ENCODE peak calls at places on chromosomes 7 and 10, in five cellular contexts. U is GM12878, Z is upper lobe of left lung, H is K562, W is HepG2. Y is an unnamed sample.

GRCh38 chr7:42460948-42461347 is 223.9 kb upstream of the GLI3 start:
- ATAC-seq in U (no peak), Z (no peak), H (no peak), W (no peak), Y (no peak)

GRCh38 chr7:87609946-87610345 is 9.3 kb upstream of the ABCB1 start:
- ATAC-seq in U (no peak), Z (no peak), H (no peak), W (no peak), Y (no peak)

GRCh38 chr10:47286591-47287325 is 13.2 kb upstream of the GDF10 start:
- ATAC-seq in U (no peak), Z (no peak), H (no peak), W (no peak), Y (no peak)

GRCh38 chr7:57404343-57404966 is 45.5 kb upstream of the ZNF716 start:
- ATAC-seq in U (no peak), Z (no peak), H (peak; percentile 84), W (no peak), Y (no peak)

GRCh38 chr7:80779456-80779855 is 139.4 kb downstream of the SEMA3C start:
- ATAC-seq in U (no peak), Z (no peak), H (no peak), W (no peak), Y (no peak)

GRCh38 chr7:91609525-91609924 is 271.0 kb downstream of the MTERF1 start:
- ATAC-seq in U (no peak), Z (no peak), H (no peak), W (no peak), Y (no peak)

GRCh38 chr7:155751409-155751808 is 60.9 kb downstream of the SHH start:
- ATAC-seq in U (no peak), Z (no peak), H (no peak), W (no peak), Y (no peak)

GRCh38 chr7:7257899-7258692 is 75.8 kb downstream of the C1GALT1 start:
- ATAC-seq in U (peak; percentile 96), Z (peak; percentile 38), H (no peak), W (no peak), Y (no peak)

GRCh38 chr7:43198599-43199090 is 86.2 kb downstream of the HECW1 start:
- ATAC-seq in U (no peak), Z (peak; percentile 62), H (no peak), W (no peak), Y (no peak)

GRCh38 chr10:129626309-129626708 is 159.3 kb downstream of the MGMT start:
- ATAC-seq in U (no peak), Z (no peak), H (no peak), W (no peak), Y (no peak)

GRCh38 chr10:120824864-120825263 is 26.3 kb upstream of the WDR11 start:
- ATAC-seq in U (peak; percentile 76), Z (no peak), H (peak; percentile 77), W (peak; percentile 78), Y (no peak)

GRCh38 chr7:79741684-79742083 is 288.2 kb upstream of the MAGI2 start:
- ATAC-seq in U (no peak), Z (no peak), H (no peak), W (peak; percentile 58), Y (no peak)

GRCh38 chr7:73887762-73888161 is 26.8 kb downstream of the TMEM270 start:
- ATAC-seq in U (no peak), Z (no peak), H (no peak), W (peak; percentile 45), Y (no peak)

GRCh38 chr7:55065079-55065478 is 46.3 kb downstream of the EGFR start:
- ATAC-seq in U (peak; percentile 88), Z (peak; percentile 61), H (no peak), W (no peak), Y (peak; percentile 87)

GRCh38 chr7:43636093-43636492 is 53.2 kb downstream of the STK17A start:
- ATAC-seq in U (no peak), Z (peak; percentile 94), H (no peak), W (no peak), Y (peak; percentile 52)

GRCh38 chr10:61051356-61051755 is 107.4 kb upstream of the RHOBTB1 start:
- ATAC-seq in U (no peak), Z (no peak), H (no peak), W (no peak), Y (no peak)

GRCh38 chr7:104982308-104982755 is 31.7 kb upstream of the KMT2E start:
- ATAC-seq in U (no peak), Z (no peak), H (no peak), W (no peak), Y (no peak)

GRCh38 chr7:128934361-128935352 is 3.1 kb upstream of the IRF5 start:
- ATAC-seq in U (peak; percentile 60), Z (no peak), H (no peak), W (no peak), Y (peak; percentile 24)

GRCh38 chr7:31071316-31071715 is 19.2 kb downstream of the ADCYAP1R1 start:
- ATAC-seq in U (no peak), Z (no peak), H (no peak), W (no peak), Y (peak; percentile 34)

GRCh38 chr7:2804227-2804763 is 39.8 kb downstream of the GNA12 start:
- ATAC-seq in U (no peak), Z (no peak), H (peak; percentile 78), W (peak; percentile 51), Y (no peak)

GRCh38 chr10:103695584-103696005 is 159.8 kb downstream of the SH3PXD2A start:
- ATAC-seq in U (peak; percentile 0), Z (no peak), H (peak; percentile 8), W (no peak), Y (peak; percentile 40)

GRCh38 chr7:108363659-108364058 is 92.6 kb downstream of the NRCAM start:
- ATAC-seq in U (no peak), Z (no peak), H (no peak), W (no peak), Y (no peak)

GRCh38 chr7:30450123-30450982 is 28.2 kb downstream of the NOD1 start:
- ATAC-seq in U (no peak), Z (no peak), H (no peak), W (no peak), Y (no peak)

GRCh38 chr10:23325132-23325531 is 19.5 kb downstream of the C10orf67 start:
- ATAC-seq in U (peak; percentile 50), Z (no peak), H (no peak), W (no peak), Y (no peak)

GRCh38 chr10:32049113-32049512 is 7.1 kb downstream of the KIF5B start:
- ATAC-seq in U (no peak), Z (no peak), H (no peak), W (no peak), Y (no peak)

GRCh38 chr7:110983822-110984456 is 107.0 kb upstream of the LRRN3 start:
- ATAC-seq in U (no peak), Z (no peak), H (no peak), W (no peak), Y (no peak)

GRCh38 chr10:71232089-71232998 is 20.0 kb downstream of the UNC5B start:
- ATAC-seq in U (no peak), Z (no peak), H (no peak), W (no peak), Y (peak; percentile 30)

GRCh38 chr10:59222788-59223187 is 46.3 kb downstream of the PHYHIPL start:
- ATAC-seq in U (no peak), Z (no peak), H (no peak), W (peak; percentile 96), Y (no peak)

GRCh38 chr7:25522727-25523126 is 294.4 kb upstream of the NPVF start:
- ATAC-seq in U (no peak), Z (no peak), H (no peak), W (no peak), Y (no peak)

GRCh38 chr7:28112056-28112455 is 68.5 kb downstream of the JAZF1 start:
- ATAC-seq in U (no peak), Z (no peak), H (no peak), W (no peak), Y (peak; percentile 61)

GRCh38 chr7:28517206-28517605 is 104.9 kb downstream of the CREB5 start:
- ATAC-seq in U (no peak), Z (no peak), H (no peak), W (no peak), Y (no peak)

GRCh38 chr7:74220229-74220628 is 10.4 kb downstream of the LAT2 start:
- ATAC-seq in U (no peak), Z (no peak), H (peak; percentile 35), W (peak; percentile 50), Y (no peak)

GRCh38 chr7:85065306-85065705 is 121.5 kb downstream of the SEMA3D start:
- ATAC-seq in U (no peak), Z (no peak), H (no peak), W (no peak), Y (peak; percentile 39)

GRCh38 chr7:157645539-157645938 is 308.7 kb downstream of the DNAJB6 start:
- ATAC-seq in U (no peak), Z (peak; percentile 37), H (no peak), W (no peak), Y (no peak)

GRCh38 chr10:66321746-66322145 is 604.1 kb upstream of the LRRTM3 start:
- ATAC-seq in U (no peak), Z (no peak), H (no peak), W (no peak), Y (no peak)

GRCh38 chr7:6385909-6386560 is 61.7 kb downstream of the DAGLB start:
- ATAC-seq in U (no peak), Z (no peak), H (no peak), W (no peak), Y (no peak)

GRCh38 chr10:48792687-48793096 is 108.0 kb downstream of the WDFY4 start:
- ATAC-seq in U (no peak), Z (no peak), H (no peak), W (no peak), Y (peak; percentile 50)

GRCh38 chr7:38775503-38775902 is 133.5 kb downstream of the VPS41 start:
- ATAC-seq in U (no peak), Z (no peak), H (no peak), W (no peak), Y (no peak)
- TF ChIP-seq EP300 in U (no peak), Z (no peak), H (no peak), W (no peak), Y (no peak)

DNA sequence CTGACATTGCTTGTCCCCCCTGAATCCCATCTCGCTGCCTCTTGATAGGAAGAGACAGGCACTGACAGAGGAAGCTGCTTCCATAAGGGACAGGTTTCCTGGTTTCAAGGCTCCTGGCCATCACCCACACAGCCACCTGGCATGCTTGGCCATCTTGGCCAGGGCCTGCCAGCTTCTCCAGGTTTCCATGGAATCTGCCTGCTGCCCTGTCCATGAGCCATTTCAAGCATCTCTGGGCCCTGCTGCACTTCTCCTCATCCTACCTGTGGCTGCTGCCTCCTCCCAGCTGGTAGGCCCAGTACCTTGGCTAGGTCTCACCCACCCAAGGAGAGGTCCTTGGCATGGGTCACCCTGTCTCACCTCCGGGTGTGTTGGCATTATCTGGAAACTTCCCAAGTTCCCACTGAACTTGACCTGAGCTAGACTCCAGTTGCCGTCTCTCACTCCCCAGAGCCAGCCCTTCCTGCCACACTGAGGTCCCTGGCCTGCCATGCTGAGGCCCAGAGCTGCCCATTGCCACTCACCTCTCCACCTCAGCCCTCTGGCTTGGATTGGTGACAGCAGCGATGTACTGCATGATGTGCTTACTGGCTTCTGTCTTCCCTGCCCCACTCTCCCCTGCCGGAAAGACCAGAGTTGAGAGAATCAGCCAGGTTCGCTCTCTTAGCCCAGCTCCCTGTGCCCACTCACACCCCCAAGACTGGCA is 2.6 kb downstream of the MYO1G start:
- ATAC-seq in U (no peak), Z (no peak), H (no peak), W (no peak), Y (no peak)
- H3K4me1 ChIP-seq in U (peaks cover 43% of the 10 kb centered on the region), Z (peaks cover 46% of the 10 kb centered on the region), H (peaks cover 27% of the 10 kb centered on the region), W (peaks cover 49% of the 10 kb centered on the region), Y (no peaks in the 10 kb centered on the region)

GRCh38 chr10:13719411-13719810 is 132.6 kb downstream of the PRPF18 start:
- ATAC-seq in U (no peak), Z (no peak), H (no peak), W (no peak), Y (no peak)
- TF ChIP-seq POLR2AphosphoS5 in U (no peak), Z (no peak), H (no peak), W (no peak), Y (peak; percentile 2)

GRCh38 chr7:5237286-5237685 is 45.5 kb upstream of the SLC29A4 start:
- ATAC-seq in U (no peak), Z (peak; percentile 38), H (no peak), W (no peak), Y (peak; percentile 76)
- TF ChIP-seq EP300 in U (no peak), Z (no peak), H (no peak), W (no peak), Y (no peak)